ENCODE peak calls at places on chromosome 10, in four cellular contexts. L is HCT116, V is hepatocyte, S is Karpas-422. N is an unnamed sample. For H3K9me2, the result is how much of the 10 kb centered on the place peaks cover.

GRCh38 chr10:58625070-58625469 is 112.4 kb downstream of the BICC1 start:
- DNase-seq in L (no peak), V (no peak), S (no peak), N (peak)

GRCh38 chr10:87660484-87661133 is 931 bp downstream of the PAPSS2 start:
- DNase-seq in L (no peak), V (peak), S (no peak), N (peak)

GRCh38 chr10:90912854-90913479 is 7.9 kb downstream of the ANKRD1 start:
- DNase-seq in L (no peak), V (no peak), S (no peak), N (no peak)

GRCh38 chr10:3666525-3667302 is 118.3 kb downstream of the KLF6 start:
- DNase-seq in L (no peak), V (no peak), S (no peak), N (no peak)

GRCh38 chr10:83612050-83612449 is 527.3 kb upstream of the GHITM start:
- DNase-seq in L (no peak), V (no peak), S (no peak), N (no peak)

GRCh38 chr10:86411281-86411841 is 44.8 kb upstream of the GRID1 start:
- DNase-seq in L (no peak), V (peak), S (peak), N (peak)

GRCh38 chr10:34113504-34114225 is 701.4 kb downstream of the PARD3 start:
- DNase-seq in L (no peak), V (no peak), S (no peak), N (no peak)

GRCh38 chr10:114634607-114634974 is 23.5 kb downstream of the ABLIM1 start:
- DNase-seq in L (peak), V (peak), S (no peak), N (peak)

GRCh38 chr10:2921956-2922680 is 145.2 kb upstream of the PFKP start:
- DNase-seq in L (no peak), V (no peak), S (no peak), N (peak)

GRCh38 chr10:17257466-17258321 is 29.7 kb downstream of the VIM start:
- DNase-seq in L (peak), V (peak), S (peak), N (peak)

GRCh38 chr10:115092555-115093285 is 445 bp upstream of the ATRNL1 start:
- DNase-seq in L (no peak), V (peak), S (no peak), N (peak)

GRCh38 chr10:34850036-34850435 is 34.9 kb upstream of the PARD3 start:
- DNase-seq in L (no peak), V (no peak), S (no peak), N (no peak)

GRCh38 chr10:78802866-78803265 is 265.9 kb upstream of the ZMIZ1 start:
- DNase-seq in L (no peak), V (peak), S (no peak), N (peak)

GRCh38 chr10:14185501-14186045 is 145.2 kb downstream of the FRMD4A start:
- DNase-seq in L (peak), V (no peak), S (peak), N (peak)

GRCh38 chr10:35562427-35562826 is 42.7 kb upstream of the GJD4 start:
- DNase-seq in L (no peak), V (no peak), S (no peak), N (no peak)

GRCh38 chr10:63683686-63684085 is 162.5 kb downstream of the REEP3 start:
- DNase-seq in L (no peak), V (no peak), S (no peak), N (no peak)

GRCh38 chr10:97138174-97138573 is 47.6 kb downstream of the SLIT1 start:
- DNase-seq in L (peak), V (peak), S (no peak), N (no peak)

DNA sequence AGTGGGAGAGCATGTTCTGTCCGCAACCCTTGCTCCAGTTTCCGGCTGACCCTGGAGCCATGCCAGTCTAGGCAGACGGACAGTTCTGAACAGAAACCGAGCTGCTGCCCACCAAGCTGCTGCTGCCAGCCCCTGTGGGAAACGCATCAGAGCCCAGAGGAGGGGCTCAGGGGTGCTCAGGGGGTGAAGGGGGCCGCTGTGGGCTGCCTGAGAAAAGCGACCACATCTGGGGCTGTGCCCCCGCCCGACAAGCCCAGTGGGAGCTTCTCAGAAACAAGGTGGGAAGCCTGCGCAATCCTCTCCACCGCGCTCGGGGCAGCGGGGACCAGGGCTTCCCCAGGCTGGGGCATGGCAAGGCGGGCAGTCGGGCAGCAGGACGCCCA is 38.8 kb upstream of the CFAP46 start:
- DNase-seq in L (no peak), V (no peak), S (no peak), N (no peak)
- H3K9me2 ChIP-seq in L (under half), V (under half), S (under half), N (under half)

DNA sequence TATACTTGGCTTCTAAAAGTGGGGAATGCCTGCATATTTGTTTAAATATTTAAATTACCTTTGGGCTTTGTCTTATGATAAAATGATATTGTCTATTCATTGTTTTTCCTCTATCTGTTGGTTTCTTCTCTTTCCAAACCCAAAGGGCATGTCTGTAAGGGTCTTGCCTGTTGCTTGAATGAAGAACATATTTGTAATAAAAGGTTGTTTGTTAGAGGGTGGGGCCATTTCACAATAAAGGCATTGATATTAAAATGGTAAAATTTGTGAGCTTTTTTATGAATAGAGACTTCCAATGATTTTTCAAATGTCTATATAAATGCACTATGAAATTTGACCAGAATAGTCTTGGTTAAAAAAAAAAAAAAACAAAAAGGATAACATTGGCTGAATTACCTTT is 105.2 kb downstream of the DKK1 start:
- DNase-seq in L (no peak), V (no peak), S (no peak), N (no peak)
- H3K9me2 ChIP-seq in L (under half), V (under half), S (under half), N (under half)

GRCh38 chr10:118952493-118953295 is 76.8 kb upstream of the NANOS1 start:
- DNase-seq in L (no peak), V (no peak), S (no peak), N (no peak)

GRCh38 chr10:118953598-118953997 is 75.9 kb upstream of the NANOS1 start:
- DNase-seq in L (no peak), V (no peak), S (no peak), N (no peak)

GRCh38 chr10:118948784-118949183 is 80.7 kb upstream of the NANOS1 start:
- DNase-seq in L (no peak), V (no peak), S (no peak), N (no peak)

GRCh38 chr10:118951218-118951617 is 78.3 kb upstream of the NANOS1 start:
- DNase-seq in L (no peak), V (no peak), S (no peak), N (no peak)

DNA sequence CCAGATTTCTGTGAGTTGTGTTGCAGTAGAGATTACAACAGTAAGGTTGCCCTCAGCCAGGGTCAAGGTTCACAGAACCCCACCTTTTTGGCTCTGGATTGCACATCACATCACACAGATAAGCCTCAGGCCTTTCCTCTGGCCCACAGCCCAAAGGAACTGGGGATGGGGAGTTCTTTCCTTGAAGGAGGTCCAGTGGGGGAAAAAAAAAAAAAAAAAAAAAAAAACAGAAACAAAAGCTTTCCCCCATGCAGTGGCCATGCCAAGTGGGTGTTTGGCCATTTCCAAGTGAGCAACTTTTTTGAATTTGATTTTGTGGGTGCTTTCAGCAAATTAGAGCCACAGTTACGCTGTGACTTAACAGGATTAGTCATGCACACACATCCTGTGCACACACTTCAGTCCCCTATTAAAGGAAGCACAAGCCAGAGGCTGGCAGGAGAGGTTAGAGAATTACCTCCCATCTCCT is 79.3 kb upstream of the NANOS1 start:
- DNase-seq in L (no peak), V (no peak), S (no peak), N (peak)
- H3K9me2 ChIP-seq in L (under half), V (under half), S (under half), N (under half)

GRCh38 chr10:71751515-71752224 is 21.6 kb downstream of the VSIR start:
- DNase-seq in L (no peak), V (no peak), S (no peak), N (no peak)

GRCh38 chr10:71750986-71751385 is 22.3 kb downstream of the VSIR start:
- DNase-seq in L (no peak), V (no peak), S (no peak), N (no peak)

GRCh38 chr10:71753960-71754505 is 19.3 kb downstream of the VSIR start:
- DNase-seq in L (no peak), V (no peak), S (no peak), N (no peak)

GRCh38 chr10:71753091-71753959 is 20.0 kb downstream of the VSIR start:
- DNase-seq in L (no peak), V (peak), S (no peak), N (no peak)

GRCh38 chr10:71752391-71753090 is 20.8 kb downstream of the VSIR start:
- DNase-seq in L (no peak), V (no peak), S (no peak), N (no peak)
- H3K9me2 ChIP-seq in L (under half), V (under half), S (under half), N (under half)

N was measured in GM23248.